ENCODE peak calls at places on chromosome 22, in nine cellular contexts. P, F, R, B, K, T, O, Z and N are unnamed samples.

GRCh38 chr22:46849101-46849500 is 86.7 kb downstream of the TBC1D22A start:
- DNase-seq in P (no peak), F (no peak), R (no peak), B (no peak), K (no peak), T (no peak), O (no peak), Z (no peak), N (no peak)

GRCh38 chr22:31987180-31987579 is 42.8 kb downstream of the YWHAH start:
- DNase-seq in P (no peak), F (no peak), R (no peak), B (no peak), K (no peak), T (no peak), O (no peak), Z (no peak), N (no peak)

GRCh38 chr22:27651486-27651885 is 150.1 kb downstream of the MN1 start:
- DNase-seq in P (no peak), F (no peak), R (peak; percentile 47), B (no peak), K (no peak), T (no peak), O (no peak), Z (no peak), N (no peak)

GRCh38 chr22:50072167-50072555 is 13.1 kb downstream of the MLC1 start:
- DNase-seq in P (no peak), F (no peak), R (no peak), B (no peak), K (no peak), T (no peak), O (no peak), Z (no peak), N (no peak)

GRCh38 chr22:20606041-20606783 is 98.8 kb downstream of the MED15 start:
- DNase-seq in P (peak; percentile 75), F (peak; percentile 21), R (no peak), B (no peak), K (peak; percentile 48), T (peak; percentile 47), O (peak; percentile 89), Z (peak; percentile 86), N (no peak)

GRCh38 chr22:36977401-36977861 is 41.8 kb downstream of the TST start:
- DNase-seq in P (peak; percentile 72), F (no peak), R (peak; percentile 48), B (peak; percentile 76), K (peak; percentile 53), T (peak; percentile 38), O (peak; percentile 85), Z (no peak), N (no peak)

GRCh38 chr22:26711205-26711958 is 54.0 kb downstream of the MIAT start:
- DNase-seq in P (no peak), F (peak; percentile 20), R (no peak), B (no peak), K (no peak), T (no peak), O (peak; percentile 92), Z (no peak), N (no peak)

GRCh38 chr22:46229701-46230100 is 20.4 kb downstream of the CDPF1 start:
- DNase-seq in P (no peak), F (no peak), R (no peak), B (no peak), K (peak; percentile 36), T (no peak), O (no peak), Z (no peak), N (no peak)

GRCh38 chr22:42743501-42743991 is 22.9 kb upstream of the A4GALT start:
- DNase-seq in P (no peak), F (no peak), R (peak; percentile 91), B (peak; percentile 94), K (no peak), T (no peak), O (no peak), Z (peak; percentile 91), N (no peak)

GRCh38 chr22:45510376-45511232 is 7.9 kb downstream of the FBLN1 start:
- DNase-seq in P (no peak), F (no peak), R (no peak), B (no peak), K (no peak), T (no peak), O (no peak), Z (no peak), N (no peak)

DNA sequence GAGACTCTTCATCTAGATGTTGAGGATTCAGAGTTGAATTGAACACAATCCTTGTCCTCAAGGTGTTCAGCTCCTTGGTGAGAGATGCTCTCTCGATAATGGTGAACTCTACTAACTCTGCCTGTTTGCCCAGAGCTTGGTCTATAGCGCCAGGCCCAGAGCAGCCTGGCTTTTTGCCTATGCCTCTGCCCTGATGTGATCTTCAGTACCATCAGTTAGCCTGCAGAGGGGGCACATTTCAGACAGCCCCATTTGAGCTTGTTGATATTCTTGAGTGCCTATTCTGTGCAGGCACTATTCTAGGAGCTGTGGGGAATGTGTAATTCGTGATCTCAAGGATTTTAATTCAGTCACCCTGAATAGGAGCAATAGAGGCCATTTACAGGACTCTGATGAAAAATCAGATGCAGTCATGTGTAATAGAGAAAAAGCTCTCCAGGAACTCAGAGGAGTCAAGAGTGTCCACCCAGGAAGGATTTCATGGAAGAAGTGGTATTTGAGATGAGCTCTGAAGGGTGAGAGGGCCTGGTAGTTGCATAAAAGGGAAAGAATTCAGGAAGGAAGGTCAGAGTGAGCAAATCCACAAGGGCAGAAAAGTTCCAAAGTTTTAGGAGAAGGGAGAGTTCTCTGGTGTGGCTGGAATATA is 19.3 kb downstream of the GTPBP1 start:
- DNase-seq in P (peak; percentile 49), F (no peak), R (no peak), B (no peak), K (peak; percentile 45), T (no peak), O (peak; percentile 46), Z (peak; percentile 60), N (no peak)
- TF ChIP-seq CTCF in P (peak; percentile 34), F (peak; percentile 57), R (peak; percentile 50), B (no peak), K (peak; percentile 20), T (peak; percentile 58), O (peak; percentile 47), Z (peak; percentile 28), N (peak; percentile 67)

DNA sequence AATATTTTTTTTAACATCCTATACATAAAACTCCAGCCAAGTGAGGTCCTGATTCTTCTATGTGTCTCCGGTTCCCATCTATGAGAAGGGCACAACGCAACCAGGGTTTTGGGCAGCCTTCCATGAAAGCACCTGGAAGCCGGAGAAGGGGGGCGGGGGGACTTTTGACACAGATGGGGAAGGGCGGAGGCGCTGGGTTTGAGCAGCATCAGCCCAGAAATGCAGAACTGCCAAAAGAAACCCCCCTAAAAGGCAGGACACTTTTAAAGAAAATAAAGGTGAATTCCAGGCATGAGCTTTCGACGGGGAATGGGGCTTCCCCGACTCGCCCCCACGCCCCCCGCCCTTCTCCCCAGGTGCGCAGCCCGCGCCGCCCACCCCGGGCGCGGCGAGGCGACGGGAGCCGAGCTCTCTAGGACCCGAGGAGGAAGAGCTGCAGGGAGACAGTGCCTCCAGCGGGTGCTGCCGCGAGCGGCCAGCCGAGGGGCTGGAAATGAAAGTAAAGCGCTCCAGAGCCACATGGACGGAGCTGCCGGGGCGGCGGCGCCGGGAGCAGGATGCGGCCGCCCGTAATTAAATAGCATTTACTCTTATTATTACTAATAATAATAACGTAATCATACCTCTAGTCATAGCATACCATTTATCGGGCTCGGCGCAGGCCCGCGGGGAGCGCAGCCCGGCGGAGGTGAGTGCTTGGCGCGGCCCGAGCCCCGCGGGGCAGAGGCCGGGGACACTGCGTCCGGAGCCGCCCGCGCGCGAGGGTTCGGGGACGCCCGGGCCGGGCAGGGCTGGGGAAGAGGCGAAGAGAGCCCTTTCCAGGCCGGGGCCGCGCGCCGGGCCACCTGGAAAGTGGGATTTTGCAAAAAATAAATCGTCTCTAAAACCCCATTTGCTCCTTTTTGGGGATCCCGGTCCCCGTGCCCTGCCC is at the start of gene ZC3H7B:
- DNase-seq in P (peak; percentile 69), F (peak; percentile 27), R (peak; percentile 82), B (peak; percentile 82), K (peak; percentile 86), T (peak; percentile 71), O (peak; percentile 91), Z (peak; percentile 82), N (peak; percentile 87)
- TF ChIP-seq CTCF in P (peak; percentile 32), F (peak; percentile 66), R (peak; percentile 77), B (no peak), K (peak; percentile 39), T (peak; percentile 63), O (peak; percentile 51), Z (peak; percentile 38), N (peak; percentile 68)

GRCh38 chr22:48919851-48920589 is 907.7 kb downstream of the BRD1 start:
- DNase-seq in P (no peak), F (no peak), R (no peak), B (peak; percentile 40), K (no peak), T (no peak), O (no peak), Z (no peak), N (no peak)

GRCh38 chr22:48921411-48921903 is 906.2 kb downstream of the BRD1 start:
- DNase-seq in P (no peak), F (no peak), R (no peak), B (peak; percentile 14), K (no peak), T (no peak), O (no peak), Z (no peak), N (no peak)

GRCh38 chr22:48920776-48921241 is 906.9 kb downstream of the BRD1 start:
- DNase-seq in P (no peak), F (no peak), R (no peak), B (peak; percentile 35), K (no peak), T (no peak), O (no peak), Z (no peak), N (no peak)

GRCh38 chr22:48918585-48919186 is 909.0 kb downstream of the BRD1 start:
- DNase-seq in P (no peak), F (no peak), R (no peak), B (peak; percentile 10), K (no peak), T (no peak), O (no peak), Z (no peak), N (no peak)

GRCh38 chr22:48919187-48919590 is 908.5 kb downstream of the BRD1 start:
- DNase-seq in P (no peak), F (no peak), R (no peak), B (peak; percentile 35), K (no peak), T (peak; percentile 39), O (no peak), Z (no peak), N (no peak)
- TF ChIP-seq CTCF in P (no peak), F (no peak), R (no peak), B (no peak), K (no peak), T (no peak), O (no peak), Z (no peak), N (no peak)

DNA sequence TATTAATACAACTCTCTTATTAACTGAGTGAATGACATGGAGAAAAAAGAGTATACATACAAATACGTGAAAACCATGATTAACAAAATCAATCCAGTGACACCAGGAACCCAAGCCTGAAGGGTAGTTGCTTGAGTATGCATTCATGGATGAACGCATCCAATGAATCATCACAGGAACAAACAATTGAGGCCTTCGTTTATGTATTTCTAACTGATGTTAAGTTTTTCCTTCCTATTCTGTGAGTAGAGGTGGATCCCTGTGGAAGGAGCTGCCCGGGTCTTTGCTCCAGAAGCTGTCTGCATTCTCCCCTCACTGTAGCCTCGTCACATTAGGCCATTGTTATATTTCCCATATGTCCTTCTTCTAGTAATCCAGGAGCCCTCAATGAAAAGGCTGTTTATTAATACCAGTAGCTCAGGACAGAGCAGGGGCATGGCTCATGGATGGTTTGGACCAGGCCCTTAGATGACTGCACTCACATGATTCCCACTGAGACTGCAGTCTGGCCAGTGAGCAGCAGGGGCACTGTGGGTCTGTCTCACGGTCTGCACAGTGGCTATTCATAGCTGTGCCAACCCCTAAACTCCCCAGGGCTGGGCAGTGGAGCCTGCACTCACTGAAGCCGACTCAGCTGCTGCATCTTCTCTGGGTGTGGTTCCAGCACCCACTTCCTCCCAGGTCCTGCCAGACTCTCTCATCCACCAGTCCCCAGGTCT is 128.1 kb upstream of the TOP3B start:
- DNase-seq in P (peak; percentile 57), F (peak; percentile 26), R (no peak), B (no peak), K (peak; percentile 78), T (peak; percentile 48), O (peak; percentile 91), Z (peak; percentile 83), N (no peak)
- TF ChIP-seq CTCF in P (no peak), F (peak; percentile 67), R (peak; percentile 60), B (no peak), K (peak; percentile 73), T (peak; percentile 56), O (peak; percentile 85), Z (peak; percentile 58), N (peak; percentile 70)